ENCODE peak calls at places on chromosomes 11 and 22, in five cellular contexts. D, E, K, M and X are unnamed samples.

GRCh38 chr11:9264381-9265210 is 554 bp downstream of the DENND5A start:
- DNase-seq in D (peak), E (peak), K (no peak), M (peak), X (peak)

GRCh38 chr11:33324211-33324985 is 67.2 kb downstream of the HIPK3 start:
- DNase-seq in D (no peak), E (no peak), K (no peak), M (no peak), X (no peak)

GRCh38 chr22:46754110-46754799 is 8.2 kb upstream of the TBC1D22A start:
- DNase-seq in D (no peak), E (peak), K (no peak), M (no peak), X (no peak)

GRCh38 chr22:32546935-32547334 is 72.3 kb downstream of the FBXO7 start:
- DNase-seq in D (no peak), E (no peak), K (no peak), M (no peak), X (no peak)

GRCh38 chr11:94134651-94135512 is 6.2 kb downstream of the PANX1 start:
- DNase-seq in D (peak), E (peak), K (no peak), M (no peak), X (peak)

GRCh38 chr11:126518130-126518995 is 162.9 kb downstream of the ST3GAL4 start:
- DNase-seq in D (no peak), E (no peak), K (no peak), M (no peak), X (no peak)

GRCh38 chr11:94203070-94203469 is 74.4 kb downstream of the PANX1 start:
- DNase-seq in D (no peak), E (no peak), K (no peak), M (no peak), X (no peak)

GRCh38 chr22:35352214-35353111 is 28.4 kb upstream of the HMOX1 start:
- DNase-seq in D (no peak), E (peak), K (no peak), M (peak), X (peak)

GRCh38 chr22:40101417-40102101 is 76.2 kb upstream of the TNRC6B start:
- DNase-seq in D (no peak), E (no peak), K (no peak), M (no peak), X (no peak)

GRCh38 chr11:100003985-100004384 is 683.1 kb upstream of the ARHGAP42 start:
- DNase-seq in D (no peak), E (no peak), K (no peak), M (no peak), X (no peak)

GRCh38 chr11:63165710-63166310 is 21.8 kb upstream of the SLC22A24 start:
- DNase-seq in D (no peak), E (no peak), K (no peak), M (no peak), X (no peak)

GRCh38 chr11:76769645-76770586 is 13.2 kb upstream of the TSKU start:
- DNase-seq in D (no peak), E (no peak), K (no peak), M (no peak), X (no peak)

GRCh38 chr11:126415128-126415527 is 59.6 kb downstream of the ST3GAL4 start:
- DNase-seq in D (peak), E (peak), K (no peak), M (no peak), X (peak)

GRCh38 chr11:72599325-72600117 is 74.7 kb downstream of the PDE2A start:
- DNase-seq in D (no peak), E (no peak), K (no peak), M (peak), X (no peak)

GRCh38 chr11:132161538-132161937 is 791.1 kb downstream of the NTM start:
- DNase-seq in D (no peak), E (no peak), K (no peak), M (no peak), X (no peak)

GRCh38 chr11:130531061-130531460 is 82.6 kb downstream of the ADAMTS15 start:
- DNase-seq in D (no peak), E (no peak), K (no peak), M (no peak), X (no peak)

GRCh38 chr22:36541831-36542391 is 12.9 kb upstream of the EIF3D start:
- DNase-seq in D (peak), E (peak), K (no peak), M (no peak), X (no peak)

GRCh38 chr11:17386331-17387084 is 2.0 kb downstream of the KCNJ11 start:
- DNase-seq in D (peak), E (no peak), K (no peak), M (peak), X (peak)

GRCh38 chr11:2799881-2800654 is 85.5 kb downstream of the CDKN1C start:
- DNase-seq in D (no peak), E (peak), K (no peak), M (peak), X (no peak)

GRCh38 chr11:61273151-61274078 is 21.7 kb downstream of the VWCE start:
- DNase-seq in D (no peak), E (no peak), K (no peak), M (no peak), X (peak)

GRCh38 chr11:70470127-70470526 is 71.8 kb downstream of the CTTN start:
- DNase-seq in D (no peak), E (no peak), K (no peak), M (no peak), X (peak)

GRCh38 chr11:130523609-130524008 is 75.2 kb downstream of the ADAMTS15 start:
- DNase-seq in D (no peak), E (no peak), K (no peak), M (peak), X (no peak)

GRCh38 chr11:22807855-22808558 is 21.6 kb downstream of the SVIP start:
- DNase-seq in D (no peak), E (no peak), K (no peak), M (no peak), X (no peak)

GRCh38 chr11:124119103-124119502 is 3.9 kb downstream of the VWA5A start:
- DNase-seq in D (no peak), E (no peak), K (no peak), M (no peak), X (no peak)

GRCh38 chr22:42289671-42290269 is 19.3 kb upstream of the TCF20 start:
- DNase-seq in D (no peak), E (peak), K (no peak), M (no peak), X (peak)

GRCh38 chr11:64372802-64373597 is 14.0 kb downstream of the RPS6KA4 start:
- DNase-seq in D (peak), E (no peak), K (no peak), M (peak), X (peak)

GRCh38 chr22:49212002-49212401 is 615.7 kb downstream of the BRD1 start:
- DNase-seq in D (no peak), E (peak), K (no peak), M (peak), X (no peak)

GRCh38 chr11:20672575-20672974 is 3.2 kb downstream of the NELL1 start:
- DNase-seq in D (no peak), E (no peak), K (no peak), M (no peak), X (peak)